ENCODE peak calls at places on chromosomes 6 and 20, in seven cellular contexts. O, Q, X, N, I, Y and P are unnamed samples.

GRCh38 chr20:51085761-51086160 is 62.9 kb upstream of the KCNG1 start:
- DNase-seq in N (no peak), O (no peak), I (no peak), Y (no peak), Q (no peak), X (no peak), P (no peak)

GRCh38 chr6:43935921-43936320 is 165.9 kb downstream of the VEGFA start:
- DNase-seq in O (no peak), I (peak; percentile 3), N (peak; percentile 11), Q (no peak), X (no peak), Y (no peak), P (no peak)

GRCh38 chr6:10529231-10529801 is 8.2 kb downstream of the GCNT2 start:
- DNase-seq in Q (no peak), O (no peak), X (no peak), I (no peak), Y (no peak), N (peak; percentile 18), P (no peak)

GRCh38 chr6:43020847-43021246 is 576 bp upstream of the RRP36 start:
- DNase-seq in N (peak; percentile 78), Q (no peak), X (no peak), O (no peak), I (peak; percentile 88), Y (no peak), P (peak; percentile 95)

GRCh38 chr20:62236674-62236996 is 1.7 kb upstream of the OSBPL2 start:
- DNase-seq in Q (no peak), O (peak; percentile 44), N (peak; percentile 72), Y (no peak), I (no peak), X (no peak), P (peak; percentile 95)

GRCh38 chr6:154653853-154654252 is 79.4 kb upstream of the SCAF8 start:
- DNase-seq in O (peak; percentile 65), Q (peak; percentile 53), X (no peak), Y (no peak), I (no peak), N (no peak), P (no peak)

GRCh38 chr20:8647868-8648495 is 420.9 kb upstream of the PLCB4 start:
- DNase-seq in Q (no peak), N (no peak), I (no peak), X (peak; percentile 47), Y (no peak), O (no peak), P (no peak)

GRCh38 chr6:106160189-106160588 is 74.1 kb downstream of the PRDM1 start:
- DNase-seq in I (no peak), N (no peak), O (no peak), Q (no peak), X (no peak), Y (peak; percentile 3), P (no peak)

GRCh38 chr6:131059486-131059885 is 3.6 kb downstream of the EPB41L2 start:
- DNase-seq in Q (peak; percentile 65), X (no peak), O (no peak), I (no peak), N (no peak), Y (no peak), P (no peak)

GRCh38 chr20:14583413-14583812 is 246.0 kb upstream of the FLRT3 start:
- DNase-seq in Y (no peak), O (no peak), I (no peak), X (no peak), N (no peak), Q (no peak), P (no peak)

GRCh38 chr6:20213271-20213798 is 1.1 kb upstream of the MBOAT1 start:
- DNase-seq in N (no peak), Y (no peak), Q (peak; percentile 15), I (no peak), O (no peak), X (no peak), P (no peak)

GRCh38 chr20:7152071-7152470 is 384.6 kb downstream of the BMP2 start:
- DNase-seq in Q (no peak), O (no peak), N (no peak), Y (no peak), X (no peak), I (no peak), P (no peak)

GRCh38 chr6:42025066-42025789 is 25.1 kb upstream of the TAF8 start:
- DNase-seq in Q (no peak), N (no peak), O (no peak), Y (no peak), I (no peak), X (no peak), P (peak; percentile 30)

DNA sequence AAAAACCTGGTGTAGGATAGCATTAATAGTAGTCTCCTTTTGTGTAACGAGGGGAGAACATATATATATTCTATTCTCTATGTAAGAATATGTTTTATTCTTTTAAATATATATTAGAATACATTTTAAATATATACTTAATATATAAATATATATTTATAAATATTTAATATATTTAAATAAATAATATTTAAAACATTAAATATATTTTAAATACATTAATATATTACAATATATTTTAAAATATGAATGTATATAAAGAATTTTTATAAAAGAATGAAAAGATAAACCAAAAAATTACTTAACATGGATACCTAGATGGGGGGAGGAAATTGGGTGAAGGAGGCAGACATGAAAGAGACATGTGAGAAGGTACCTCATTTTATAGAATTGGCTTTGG is 53.0 kb upstream of the ZNF831 start:
- DNase-seq in Y (no peak), I (no peak), O (no peak), X (no peak), N (no peak), Q (no peak), P (no peak)
- H3K27me3 ChIP-seq in Y (peaks cover 71% of the 10 kb centered on the region), I (no peaks in the 10 kb centered on the region), O (no peaks in the 10 kb centered on the region), X (no peaks in the 10 kb centered on the region), N (no peaks in the 10 kb centered on the region), Q (no peaks in the 10 kb centered on the region), P (no peaks in the 10 kb centered on the region)

GRCh38 chr6:82917346-82918064 is 148.1 kb downstream of the UBE3D start:
- DNase-seq in I (no peak), Y (no peak), O (peak; percentile 22), X (no peak), N (no peak), Q (no peak), P (no peak)
- H3K27me3 ChIP-seq in I (no peaks in the 10 kb centered on the region), Y (no peaks in the 10 kb centered on the region), O (no peaks in the 10 kb centered on the region), X (no peaks in the 10 kb centered on the region), N (no peaks in the 10 kb centered on the region), Q (no peaks in the 10 kb centered on the region), P (no peaks in the 10 kb centered on the region)

DNA sequence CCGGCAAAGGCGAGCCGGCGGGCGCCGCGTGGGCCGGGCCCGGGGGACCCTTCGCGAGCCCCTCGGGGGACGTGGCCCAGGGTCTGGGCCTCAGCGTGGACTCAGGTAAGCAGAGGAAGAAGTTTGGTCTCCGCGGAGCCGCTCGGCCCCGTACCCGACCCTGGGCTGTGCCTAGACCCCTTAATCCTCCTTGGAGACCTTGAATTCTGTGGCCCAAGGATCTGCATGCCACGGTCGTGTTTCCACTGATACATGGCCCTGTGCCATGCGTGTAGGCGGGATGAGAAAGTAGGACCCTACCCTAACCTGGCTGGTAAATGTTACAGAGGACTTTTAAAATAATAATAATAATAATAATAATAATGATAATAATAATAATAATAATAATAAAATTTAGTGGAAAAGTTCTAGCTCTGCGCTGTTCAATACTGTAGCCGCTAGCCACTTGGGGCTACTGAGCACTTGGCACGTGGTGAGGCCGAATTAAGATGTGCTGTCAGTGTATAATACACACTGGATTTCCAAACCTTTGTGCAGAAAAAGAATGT is 5.7 kb downstream of the VGLL2 start:
- DNase-seq in Y (no peak), Q (no peak), O (no peak), I (no peak), N (no peak), X (no peak), P (no peak)
- H3K27me3 ChIP-seq in Y (peaks cover 34% of the 10 kb centered on the region), Q (peaks cover 94% of the 10 kb centered on the region), O (peaks cover 97% of the 10 kb centered on the region), I (peaks cover 71% of the 10 kb centered on the region), N (peaks cover 57% of the 10 kb centered on the region), X (peaks cover 100% of the 10 kb centered on the region), P (peaks cover 85% of the 10 kb centered on the region)

DNA sequence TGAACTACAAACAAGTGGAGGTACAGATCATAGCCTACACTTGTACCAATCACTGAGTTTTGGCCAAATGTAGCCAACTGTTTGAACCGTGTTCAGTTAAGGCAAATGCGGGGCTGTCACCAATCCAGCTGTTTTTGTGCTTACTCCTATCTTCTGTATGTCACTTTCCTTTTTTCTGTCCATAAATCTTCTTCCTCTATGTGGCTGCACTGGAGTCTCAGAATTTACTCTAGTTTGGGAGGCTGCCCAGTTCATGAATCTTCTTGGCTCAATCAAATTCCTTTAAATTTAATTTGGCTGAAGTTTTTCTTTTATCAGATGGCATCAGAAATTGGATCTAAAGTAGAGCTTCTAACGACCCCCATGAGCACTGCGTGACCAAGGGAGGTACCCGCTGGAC is 11.7 kb upstream of the STX7 start:
- DNase-seq in N (no peak), X (no peak), I (no peak), O (no peak), Q (no peak), Y (no peak), P (no peak)
- H3K27me3 ChIP-seq in N (no peaks in the 10 kb centered on the region), X (no peaks in the 10 kb centered on the region), I (peaks cover 92% of the 10 kb centered on the region), O (no peaks in the 10 kb centered on the region), Q (no peaks in the 10 kb centered on the region), Y (no peaks in the 10 kb centered on the region), P (no peaks in the 10 kb centered on the region)

DNA sequence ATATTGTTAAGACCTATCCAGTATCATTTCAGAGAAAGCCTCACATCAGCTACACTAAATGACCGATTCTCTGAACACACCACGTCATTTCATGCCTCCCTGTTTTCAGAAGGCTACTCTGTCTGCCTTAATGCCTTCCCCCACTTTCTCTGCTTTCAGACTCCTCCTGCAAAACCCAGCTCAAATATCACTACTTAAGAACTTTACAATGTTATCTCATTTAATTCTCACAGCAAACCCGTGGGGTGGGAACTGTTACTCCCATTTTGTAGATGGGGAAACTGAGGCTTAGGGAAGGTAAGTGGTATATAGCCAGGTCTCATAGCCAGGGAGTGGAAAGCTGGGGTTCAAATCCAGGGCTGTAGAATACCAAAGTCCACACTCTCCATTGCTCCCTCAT is 2.8 kb downstream of the CYP24A1 start:
- DNase-seq in Y (no peak), O (no peak), X (no peak), I (no peak), Q (no peak), N (no peak), P (no peak)
- H3K27me3 ChIP-seq in Y (peaks cover 23% of the 10 kb centered on the region), O (peaks cover 61% of the 10 kb centered on the region), X (peaks cover 83% of the 10 kb centered on the region), I (peaks cover 94% of the 10 kb centered on the region), Q (peaks cover 72% of the 10 kb centered on the region), N (peaks cover 36% of the 10 kb centered on the region), P (peaks cover 54% of the 10 kb centered on the region)

DNA sequence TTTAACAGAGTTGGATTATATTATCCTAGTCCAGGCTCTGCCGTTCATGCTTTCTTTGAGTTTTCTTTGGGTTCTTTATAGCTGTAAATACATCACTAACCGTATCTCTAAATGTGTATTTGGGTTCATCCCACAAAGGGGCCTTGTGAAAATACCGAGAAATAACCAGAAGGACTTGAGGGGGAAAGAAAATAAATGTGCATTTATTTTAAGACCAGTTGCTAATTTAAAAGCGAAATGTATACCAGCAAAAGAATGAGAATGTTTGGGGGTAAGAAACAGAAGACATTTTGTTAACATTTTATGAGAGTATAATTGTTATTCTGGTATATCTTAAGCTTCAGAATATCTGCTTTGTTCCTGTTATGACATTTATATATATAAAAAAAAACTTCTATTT is 38.9 kb downstream of the LRRN4 start:
- DNase-seq in O (no peak), Y (no peak), Q (no peak), I (no peak), X (no peak), N (no peak), P (no peak)
- H3K27me3 ChIP-seq in O (no peaks in the 10 kb centered on the region), Y (no peaks in the 10 kb centered on the region), Q (no peaks in the 10 kb centered on the region), I (no peaks in the 10 kb centered on the region), X (no peaks in the 10 kb centered on the region), N (no peaks in the 10 kb centered on the region), P (no peaks in the 10 kb centered on the region)